ENCODE peak calls at places on chromosomes 7 and 10, in six cellular contexts. One of them, this sample, is unnamed.

GRCh38 chr7:18192228-18192627 is 164.6 kb upstream of the PRPS1L1 start:
- DNase-seq in neural crest cell: no peak
- DNase-seq in GM18507: no peak
- DNase-seq in activated naive CD8-positive, alpha-beta T cell treated with anti-CD3 and anti-CD28 coated beads, Interleukin-2, amount 50 U/mL, for 16 hours: no peak
- DNase-seq in ureter: no peak
- DNase-seq in lower lobe of right lung: no peak
- DNase-seq in this sample: no peak

GRCh38 chr7:116097365-116098009 is 66.9 kb upstream of the TFEC start:
- DNase-seq in neural crest cell: no peak
- DNase-seq in GM18507: no peak
- DNase-seq in activated naive CD8-positive, alpha-beta T cell treated with anti-CD3 and anti-CD28 coated beads, Interleukin-2, amount 50 U/mL, for 16 hours: no peak
- DNase-seq in ureter: no peak
- DNase-seq in lower lobe of right lung: no peak
- DNase-seq in this sample: no peak

GRCh38 chr10:112792487-112793196 is 157.4 kb upstream of the TCF7L2 start:
- DNase-seq in neural crest cell: no peak
- DNase-seq in GM18507: no peak
- DNase-seq in activated naive CD8-positive, alpha-beta T cell treated with anti-CD3 and anti-CD28 coated beads, Interleukin-2, amount 50 U/mL, for 16 hours: no peak
- DNase-seq in ureter: peak
- DNase-seq in lower lobe of right lung: no peak
- DNase-seq in this sample: peak

GRCh38 chr7:122626785-122627184 is 72.1 kb downstream of the RNF133 start:
- DNase-seq in neural crest cell: no peak
- DNase-seq in GM18507: no peak
- DNase-seq in activated naive CD8-positive, alpha-beta T cell treated with anti-CD3 and anti-CD28 coated beads, Interleukin-2, amount 50 U/mL, for 16 hours: no peak
- DNase-seq in ureter: no peak
- DNase-seq in lower lobe of right lung: peak
- DNase-seq in this sample: no peak

GRCh38 chr10:78277734-78278404 is 244.2 kb downstream of the RPS24 start:
- DNase-seq in neural crest cell: no peak
- DNase-seq in GM18507: no peak
- DNase-seq in activated naive CD8-positive, alpha-beta T cell treated with anti-CD3 and anti-CD28 coated beads, Interleukin-2, amount 50 U/mL, for 16 hours: no peak
- DNase-seq in ureter: no peak
- DNase-seq in lower lobe of right lung: no peak
- DNase-seq in this sample: no peak

GRCh38 chr7:2129376-2130375 is 103.1 kb downstream of the MAD1L1 start:
- DNase-seq in neural crest cell: no peak
- DNase-seq in GM18507: no peak
- DNase-seq in activated naive CD8-positive, alpha-beta T cell treated with anti-CD3 and anti-CD28 coated beads, Interleukin-2, amount 50 U/mL, for 16 hours: no peak
- DNase-seq in ureter: no peak
- DNase-seq in lower lobe of right lung: no peak
- DNase-seq in this sample: no peak

GRCh38 chr7:74059681-74060588 is 23.7 kb upstream of the LIMK1 start:
- DNase-seq in neural crest cell: no peak
- DNase-seq in GM18507: no peak
- DNase-seq in activated naive CD8-positive, alpha-beta T cell treated with anti-CD3 and anti-CD28 coated beads, Interleukin-2, amount 50 U/mL, for 16 hours: no peak
- DNase-seq in ureter: peak
- DNase-seq in lower lobe of right lung: peak
- DNase-seq in this sample: peak

GRCh38 chr7:146232604-146233003 is 116.0 kb downstream of the CNTNAP2 start:
- DNase-seq in neural crest cell: no peak
- DNase-seq in GM18507: no peak
- DNase-seq in activated naive CD8-positive, alpha-beta T cell treated with anti-CD3 and anti-CD28 coated beads, Interleukin-2, amount 50 U/mL, for 16 hours: no peak
- DNase-seq in ureter: no peak
- DNase-seq in lower lobe of right lung: no peak
- DNase-seq in this sample: no peak

GRCh38 chr7:96663871-96664445 is 45.7 kb downstream of the SEM1 start:
- DNase-seq in neural crest cell: no peak
- DNase-seq in GM18507: no peak
- DNase-seq in activated naive CD8-positive, alpha-beta T cell treated with anti-CD3 and anti-CD28 coated beads, Interleukin-2, amount 50 U/mL, for 16 hours: no peak
- DNase-seq in ureter: no peak
- DNase-seq in lower lobe of right lung: no peak
- DNase-seq in this sample: no peak

GRCh38 chr10:100621360-100622205 is 85.8 kb downstream of the HIF1AN start:
- DNase-seq in neural crest cell: no peak
- DNase-seq in GM18507: no peak
- DNase-seq in activated naive CD8-positive, alpha-beta T cell treated with anti-CD3 and anti-CD28 coated beads, Interleukin-2, amount 50 U/mL, for 16 hours: no peak
- DNase-seq in ureter: no peak
- DNase-seq in lower lobe of right lung: no peak
- DNase-seq in this sample: no peak

GRCh38 chr7:47812460-47813136 is 135.7 kb downstream of the PKD1L1 start:
- DNase-seq in neural crest cell: no peak
- DNase-seq in GM18507: no peak
- DNase-seq in activated naive CD8-positive, alpha-beta T cell treated with anti-CD3 and anti-CD28 coated beads, Interleukin-2, amount 50 U/mL, for 16 hours: no peak
- DNase-seq in ureter: no peak
- DNase-seq in lower lobe of right lung: peak
- DNase-seq in this sample: no peak

GRCh38 chr10:30818010-30818660 is 188.6 kb upstream of the LYZL2 start:
- DNase-seq in neural crest cell: no peak
- DNase-seq in GM18507: no peak
- DNase-seq in activated naive CD8-positive, alpha-beta T cell treated with anti-CD3 and anti-CD28 coated beads, Interleukin-2, amount 50 U/mL, for 16 hours: no peak
- DNase-seq in ureter: no peak
- DNase-seq in lower lobe of right lung: peak
- DNase-seq in this sample: peak

GRCh38 chr10:28566458-28566857 is 33.5 kb downstream of the WAC start:
- DNase-seq in neural crest cell: no peak
- DNase-seq in GM18507: no peak
- DNase-seq in activated naive CD8-positive, alpha-beta T cell treated with anti-CD3 and anti-CD28 coated beads, Interleukin-2, amount 50 U/mL, for 16 hours: no peak
- DNase-seq in ureter: no peak
- DNase-seq in lower lobe of right lung: no peak
- DNase-seq in this sample: no peak

GRCh38 chr7:127833641-127834040 is 181.6 kb downstream of the SND1 start:
- DNase-seq in neural crest cell: no peak
- DNase-seq in GM18507: no peak
- DNase-seq in activated naive CD8-positive, alpha-beta T cell treated with anti-CD3 and anti-CD28 coated beads, Interleukin-2, amount 50 U/mL, for 16 hours: no peak
- DNase-seq in ureter: no peak
- DNase-seq in lower lobe of right lung: no peak
- DNase-seq in this sample: no peak

GRCh38 chr10:119910689-119911088 is 18.2 kb downstream of the SEC23IP start:
- DNase-seq in neural crest cell: no peak
- DNase-seq in GM18507: no peak
- DNase-seq in activated naive CD8-positive, alpha-beta T cell treated with anti-CD3 and anti-CD28 coated beads, Interleukin-2, amount 50 U/mL, for 16 hours: no peak
- DNase-seq in ureter: no peak
- DNase-seq in lower lobe of right lung: no peak
- DNase-seq in this sample: no peak

GRCh38 chr7:49001610-49002033 is 77.3 kb downstream of the CDC14C start:
- DNase-seq in neural crest cell: peak
- DNase-seq in GM18507: peak
- DNase-seq in activated naive CD8-positive, alpha-beta T cell treated with anti-CD3 and anti-CD28 coated beads, Interleukin-2, amount 50 U/mL, for 16 hours: no peak
- DNase-seq in ureter: no peak
- DNase-seq in lower lobe of right lung: no peak
- DNase-seq in this sample: no peak

GRCh38 chr7:119665791-119666190 is 607.2 kb upstream of the KCND2 start:
- DNase-seq in neural crest cell: no peak
- DNase-seq in GM18507: no peak
- DNase-seq in activated naive CD8-positive, alpha-beta T cell treated with anti-CD3 and anti-CD28 coated beads, Interleukin-2, amount 50 U/mL, for 16 hours: no peak
- DNase-seq in ureter: no peak
- DNase-seq in lower lobe of right lung: no peak
- DNase-seq in this sample: no peak

This sample was measured in Right ventricle myocardium inferior.